ENCODE peak calls at places on chromosome 15, in ten cellular contexts. F is nucleus accumbens; G is substantia nigra; Z is PC-3; V is stimulated activated naive B cell treated with anti-CD40 and anti-IgM and Interleukin-4, amounts not matched to agents 10 μg/mL and 1 μg/mL and 100 μg/mL, for 72 hours; E is SK-N-SH; H is lung microvascular endothelial cell; P is T-helper 9 cell; D is psoas muscle; C is naive thymus-derived CD8-positive, alpha-beta T cell. X is an unnamed sample.

GRCh38 chr15:93485922-93486327 is 396.9 kb upstream of the RGMA start:
- DNase-seq in F (no peak), G (no peak), Z (no peak), V (no peak), E (no peak), H (no peak), P (no peak), D (peak), C (no peak), X (no peak)

GRCh38 chr15:57217716-57218598 is 158.3 kb upstream of the CGNL1 start:
- DNase-seq in F (no peak), G (no peak), Z (no peak), V (no peak), E (no peak), H (no peak), P (no peak), D (no peak), C (no peak), X (no peak)

GRCh38 chr15:77020348-77021087 is 25.6 kb downstream of the PSTPIP1 start:
- DNase-seq in F (no peak), G (no peak), Z (no peak), V (no peak), E (no peak), H (no peak), P (no peak), D (peak), C (no peak), X (no peak)

GRCh38 chr15:88615303-88616107 is 5.6 kb upstream of the AEN start:
- DNase-seq in F (no peak), G (no peak), Z (no peak), V (no peak), E (no peak), H (no peak), P (no peak), D (no peak), C (no peak), X (no peak)

GRCh38 chr15:52288051-52288942 is 7.3 kb downstream of the MYO5C start:
- DNase-seq in F (no peak), G (no peak), Z (peak), V (no peak), E (no peak), H (no peak), P (no peak), D (no peak), C (no peak), X (no peak)

GRCh38 chr15:69685524-69686452 is 233.2 kb downstream of the RPLP1 start:
- DNase-seq in F (no peak), G (no peak), Z (no peak), V (no peak), E (no peak), H (no peak), P (no peak), D (no peak), C (no peak), X (no peak)

GRCh38 chr15:66195621-66196230 is 57.8 kb downstream of the MEGF11 start:
- DNase-seq in F (no peak), G (no peak), Z (no peak), V (no peak), E (no peak), H (no peak), P (no peak), D (no peak), C (no peak), X (no peak)

GRCh38 chr15:42324308-42324707 is 35.0 kb upstream of the CAPN3 start:
- DNase-seq in F (no peak), G (no peak), Z (peak), V (no peak), E (no peak), H (peak), P (no peak), D (no peak), C (no peak), X (no peak)

GRCh38 chr15:66592505-66593218 is 26.9 kb upstream of the LCTL start:
- DNase-seq in F (no peak), G (no peak), Z (no peak), V (no peak), E (no peak), H (no peak), P (no peak), D (no peak), C (no peak), X (no peak)

GRCh38 chr15:84785053-84785452 is 32.1 kb upstream of the ALPK3 start:
- DNase-seq in F (no peak), G (no peak), Z (no peak), V (no peak), E (no peak), H (no peak), P (no peak), D (no peak), C (no peak), X (no peak)

GRCh38 chr15:27260523-27260922 is 289.5 kb downstream of the GABRG3 start:
- DNase-seq in F (no peak), G (no peak), Z (no peak), V (no peak), E (no peak), H (no peak), P (no peak), D (no peak), C (no peak), X (no peak)

GRCh38 chr15:64460737-64461576 is 579 bp downstream of the ZNF609 start:
- DNase-seq in F (peak), G (no peak), Z (peak), V (no peak), E (peak), H (peak), P (peak), D (no peak), C (peak), X (no peak)

GRCh38 chr15:99168601-99169580 is 64.0 kb downstream of the SYNM start:
- DNase-seq in F (no peak), G (no peak), Z (no peak), V (no peak), E (no peak), H (no peak), P (no peak), D (no peak), C (no peak), X (no peak)

GRCh38 chr15:58134886-58135285 is 3.3 kb upstream of the AQP9 start:
- DNase-seq in F (no peak), G (no peak), Z (no peak), V (no peak), E (no peak), H (no peak), P (no peak), D (no peak), C (no peak), X (no peak)

GRCh38 chr15:39014682-39015081 is 450.1 kb upstream of the RASGRP1 start:
- DNase-seq in F (no peak), G (no peak), Z (no peak), V (no peak), E (no peak), H (no peak), P (no peak), D (no peak), C (no peak), X (no peak)

GRCh38 chr15:50353251-50353998 is 1.6 kb downstream of the GABPB1 start:
- DNase-seq in F (no peak), G (no peak), Z (peak), V (no peak), E (no peak), H (peak), P (no peak), D (no peak), C (peak), X (no peak)

GRCh38 chr15:72135719-72136118 is 17.5 kb downstream of the SENP8 start:
- DNase-seq in F (no peak), G (no peak), Z (no peak), V (no peak), E (no peak), H (no peak), P (no peak), D (no peak), C (no peak), X (no peak)

GRCh38 chr15:67945951-67946700 is 106.3 kb upstream of the RNU6-1 start:
- DNase-seq in F (no peak), G (no peak), Z (peak), V (no peak), E (no peak), H (peak), P (no peak), D (no peak), C (no peak), X (no peak)

X was measured in anterior cingulate cortex.